ENCODE peak calls at places on chromosomes 7 and 10, in nine cellular contexts. One of them, this sample, is unnamed.

GRCh38 chr7:149642579-149642978 is 130.8 kb downstream of the ZNF467 start:
- DNase-seq in Calu3: no peak
- DNase-seq in mucosa of descending colon: no peak
- DNase-seq in heart left ventricle: no peak
- DNase-seq in A549: no peak
- DNase-seq in uterus: no peak
- DNase-seq in IMR-90: no peak
- DNase-seq in dorsolateral prefrontal cortex: no peak
- DNase-seq in CD4-positive, alpha-beta T cell: no peak
- DNase-seq in this sample: no peak

GRCh38 chr10:76456190-76456589 is 1024.8 kb downstream of the LRMDA start:
- DNase-seq in uterus: peak
- DNase-seq in heart left ventricle: peak
- DNase-seq in IMR-90: no peak
- DNase-seq in CD4-positive, alpha-beta T cell: no peak
- DNase-seq in mucosa of descending colon: no peak
- DNase-seq in Calu3: no peak
- DNase-seq in dorsolateral prefrontal cortex: no peak
- DNase-seq in A549: no peak
- DNase-seq in this sample: no peak

GRCh38 chr7:139105037-139105382 is 4.5 kb downstream of the ZC3HAV1 start:
- DNase-seq in CD4-positive, alpha-beta T cell: no peak
- DNase-seq in dorsolateral prefrontal cortex: no peak
- DNase-seq in Calu3: no peak
- DNase-seq in heart left ventricle: no peak
- DNase-seq in uterus: no peak
- DNase-seq in A549: no peak
- DNase-seq in mucosa of descending colon: no peak
- DNase-seq in IMR-90: no peak
- DNase-seq in this sample: no peak

GRCh38 chr10:585502-585901 is 104.0 kb downstream of the DIP2C start:
- DNase-seq in heart left ventricle: no peak
- DNase-seq in uterus: no peak
- DNase-seq in mucosa of descending colon: no peak
- DNase-seq in dorsolateral prefrontal cortex: no peak
- DNase-seq in IMR-90: no peak
- DNase-seq in Calu3: no peak
- DNase-seq in A549: no peak
- DNase-seq in CD4-positive, alpha-beta T cell: no peak
- DNase-seq in this sample: no peak

GRCh38 chr7:6209340-6209739 is 63.1 kb downstream of the CYTH3 start:
- DNase-seq in CD4-positive, alpha-beta T cell: no peak
- DNase-seq in mucosa of descending colon: no peak
- DNase-seq in A549: no peak
- DNase-seq in dorsolateral prefrontal cortex: no peak
- DNase-seq in Calu3: no peak
- DNase-seq in uterus: no peak
- DNase-seq in IMR-90: no peak
- DNase-seq in heart left ventricle: no peak
- DNase-seq in this sample: no peak

GRCh38 chr7:30308392-30308791 is 24.0 kb downstream of the ZNRF2 start:
- DNase-seq in dorsolateral prefrontal cortex: no peak
- DNase-seq in IMR-90: peak
- DNase-seq in heart left ventricle: no peak
- DNase-seq in mucosa of descending colon: no peak
- DNase-seq in CD4-positive, alpha-beta T cell: no peak
- DNase-seq in uterus: no peak
- DNase-seq in A549: no peak
- DNase-seq in Calu3: no peak
- DNase-seq in this sample: no peak

GRCh38 chr10:78626471-78626870 is 442.3 kb upstream of the ZMIZ1 start:
- DNase-seq in mucosa of descending colon: no peak
- DNase-seq in CD4-positive, alpha-beta T cell: no peak
- DNase-seq in uterus: no peak
- DNase-seq in dorsolateral prefrontal cortex: no peak
- DNase-seq in A549: no peak
- DNase-seq in Calu3: no peak
- DNase-seq in heart left ventricle: no peak
- DNase-seq in IMR-90: no peak
- DNase-seq in this sample: no peak

GRCh38 chr7:106730021-106730420 is 69.1 kb upstream of the CCDC71L start:
- DNase-seq in dorsolateral prefrontal cortex: no peak
- DNase-seq in mucosa of descending colon: no peak
- DNase-seq in Calu3: peak
- DNase-seq in heart left ventricle: no peak
- DNase-seq in A549: no peak
- DNase-seq in CD4-positive, alpha-beta T cell: no peak
- DNase-seq in uterus: no peak
- DNase-seq in IMR-90: no peak
- DNase-seq in this sample: no peak

GRCh38 chr10:103276251-103276936 is 544 bp upstream of the INA start:
- DNase-seq in dorsolateral prefrontal cortex: no peak
- DNase-seq in IMR-90: no peak
- DNase-seq in heart left ventricle: no peak
- DNase-seq in mucosa of descending colon: no peak
- DNase-seq in A549: no peak
- DNase-seq in CD4-positive, alpha-beta T cell: no peak
- DNase-seq in Calu3: no peak
- DNase-seq in uterus: no peak
- DNase-seq in this sample: peak

GRCh38 chr7:5557920-5558401 is 134.3 kb upstream of the TNRC18 start:
- DNase-seq in A549: no peak
- DNase-seq in CD4-positive, alpha-beta T cell: no peak
- DNase-seq in Calu3: peak
- DNase-seq in mucosa of descending colon: peak
- DNase-seq in IMR-90: peak
- DNase-seq in heart left ventricle: peak
- DNase-seq in uterus: peak
- DNase-seq in dorsolateral prefrontal cortex: no peak
- DNase-seq in this sample: no peak

DNA sequence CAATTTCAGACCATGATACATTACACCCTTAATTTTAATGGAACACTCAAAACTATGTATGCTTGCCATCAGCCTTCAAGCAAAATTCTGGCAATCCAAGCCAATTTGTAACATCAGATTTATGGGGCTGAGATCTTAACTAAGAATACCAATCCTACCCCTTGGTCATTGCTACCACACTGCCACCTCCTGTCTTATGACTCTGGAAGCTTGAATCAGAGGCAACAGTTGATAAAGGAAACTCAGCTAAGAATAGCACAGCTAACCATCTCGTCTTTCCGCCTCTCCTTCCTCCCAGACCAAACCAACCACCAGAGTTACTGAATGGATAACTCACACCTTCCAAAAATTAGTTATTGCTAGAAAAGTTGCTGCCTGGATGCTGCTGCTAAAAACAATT is 7.4 kb downstream of the IGF2BP3 start:
- DNase-seq in dorsolateral prefrontal cortex: no peak
- DNase-seq in uterus: no peak
- DNase-seq in A549: no peak
- DNase-seq in heart left ventricle: no peak
- DNase-seq in IMR-90: peak
- DNase-seq in mucosa of descending colon: no peak
- DNase-seq in Calu3: peak
- DNase-seq in CD4-positive, alpha-beta T cell: no peak
- DNase-seq in this sample: no peak
- TF ChIP-seq CTCF in dorsolateral prefrontal cortex: peak
- TF ChIP-seq CTCF in uterus: no peak
- TF ChIP-seq CTCF in A549: peak
- TF ChIP-seq CTCF in heart left ventricle: peak
- TF ChIP-seq CTCF in IMR-90: peak
- TF ChIP-seq CTCF in mucosa of descending colon: no peak
- TF ChIP-seq CTCF in Calu3: no peak
- TF ChIP-seq CTCF in CD4-positive, alpha-beta T cell: peak
- TF ChIP-seq CTCF in this sample: no peak

GRCh38 chr7:1022356-1022755 is 22.0 kb upstream of the GPR146 start:
- DNase-seq in IMR-90: no peak
- DNase-seq in Calu3: no peak
- DNase-seq in uterus: no peak
- DNase-seq in heart left ventricle: no peak
- DNase-seq in dorsolateral prefrontal cortex: no peak
- DNase-seq in A549: no peak
- DNase-seq in mucosa of descending colon: no peak
- DNase-seq in CD4-positive, alpha-beta T cell: no peak
- DNase-seq in this sample: no peak

GRCh38 chr7:1021366-1021765 is 23.0 kb upstream of the GPR146 start:
- DNase-seq in mucosa of descending colon: no peak
- DNase-seq in dorsolateral prefrontal cortex: no peak
- DNase-seq in IMR-90: no peak
- DNase-seq in Calu3: no peak
- DNase-seq in uterus: no peak
- DNase-seq in A549: no peak
- DNase-seq in heart left ventricle: no peak
- DNase-seq in CD4-positive, alpha-beta T cell: no peak
- DNase-seq in this sample: no peak

GRCh38 chr7:1021931-1022330 is 22.4 kb upstream of the GPR146 start:
- DNase-seq in mucosa of descending colon: peak
- DNase-seq in heart left ventricle: no peak
- DNase-seq in IMR-90: no peak
- DNase-seq in CD4-positive, alpha-beta T cell: no peak
- DNase-seq in Calu3: no peak
- DNase-seq in uterus: no peak
- DNase-seq in dorsolateral prefrontal cortex: no peak
- DNase-seq in A549: no peak
- DNase-seq in this sample: no peak

GRCh38 chr7:1019789-1020610 is 24.3 kb upstream of the GPR146 start:
- DNase-seq in Calu3: no peak
- DNase-seq in uterus: no peak
- DNase-seq in mucosa of descending colon: no peak
- DNase-seq in CD4-positive, alpha-beta T cell: no peak
- DNase-seq in dorsolateral prefrontal cortex: no peak
- DNase-seq in IMR-90: no peak
- DNase-seq in heart left ventricle: no peak
- DNase-seq in A549: no peak
- DNase-seq in this sample: no peak

GRCh38 chr7:1020849-1021251 is 23.5 kb upstream of the GPR146 start:
- DNase-seq in dorsolateral prefrontal cortex: no peak
- DNase-seq in CD4-positive, alpha-beta T cell: no peak
- DNase-seq in uterus: no peak
- DNase-seq in Calu3: no peak
- DNase-seq in mucosa of descending colon: peak
- DNase-seq in IMR-90: no peak
- DNase-seq in heart left ventricle: no peak
- DNase-seq in A549: no peak
- DNase-seq in this sample: no peak
- TF ChIP-seq CTCF in dorsolateral prefrontal cortex: no peak
- TF ChIP-seq CTCF in CD4-positive, alpha-beta T cell: no peak
- TF ChIP-seq CTCF in uterus: no peak
- TF ChIP-seq CTCF in Calu3: no peak
- TF ChIP-seq CTCF in mucosa of descending colon: no peak
- TF ChIP-seq CTCF in IMR-90: no peak
- TF ChIP-seq CTCF in heart left ventricle: no peak
- TF ChIP-seq CTCF in A549: peak
- TF ChIP-seq CTCF in this sample: no peak

DNA sequence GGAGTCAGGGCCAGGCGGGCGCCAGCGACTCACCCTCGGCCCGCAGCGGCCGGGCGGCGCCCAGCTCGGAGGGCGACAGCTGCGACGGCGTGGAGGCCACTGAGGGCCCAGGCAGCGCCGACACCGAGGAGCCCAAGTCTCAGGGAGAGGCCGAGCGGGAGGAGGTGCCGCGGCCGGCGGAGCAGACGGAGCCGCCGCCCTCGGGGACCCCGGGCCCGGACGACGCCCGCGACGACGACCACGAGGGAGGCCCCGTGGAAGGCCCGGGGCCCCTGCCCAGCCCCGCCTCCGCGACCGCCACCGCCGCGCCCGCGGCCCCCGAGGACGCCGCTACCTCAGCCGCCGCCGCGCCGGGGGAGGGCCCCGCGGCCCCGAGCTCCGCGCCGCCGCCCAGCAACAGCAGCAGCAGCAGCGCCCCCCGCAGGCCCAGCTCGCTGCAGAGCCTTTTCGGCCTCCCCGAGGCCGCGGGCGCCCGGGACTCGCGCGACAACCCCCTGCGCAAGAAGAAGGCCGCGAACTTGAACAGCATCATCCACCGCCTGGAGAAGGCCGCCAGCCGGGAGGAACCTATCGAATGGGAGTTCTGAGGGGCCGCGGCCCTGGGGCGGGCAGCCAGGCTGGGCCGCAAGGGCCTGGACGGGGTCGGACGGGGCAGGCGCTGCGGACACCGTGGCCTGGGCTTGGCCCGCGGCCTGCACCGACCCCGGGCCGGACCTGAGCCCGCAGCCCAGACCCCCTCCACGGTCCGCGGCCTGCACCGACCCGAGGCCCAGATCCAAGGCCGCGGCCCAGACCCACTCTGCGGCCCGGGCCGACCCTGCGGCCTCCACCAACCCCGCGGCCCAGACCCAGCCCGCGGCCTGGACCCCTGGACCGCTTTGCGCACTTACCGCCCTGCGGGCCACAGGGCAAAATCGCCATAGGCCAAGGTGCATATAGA is 37.9 kb upstream of the SH2B2 start:
- DNase-seq in heart left ventricle: no peak
- DNase-seq in IMR-90: no peak
- DNase-seq in mucosa of descending colon: no peak
- DNase-seq in Calu3: no peak
- DNase-seq in A549: no peak
- DNase-seq in uterus: no peak
- DNase-seq in CD4-positive, alpha-beta T cell: no peak
- DNase-seq in dorsolateral prefrontal cortex: no peak
- DNase-seq in this sample: no peak
- TF ChIP-seq CTCF in heart left ventricle: no peak
- TF ChIP-seq CTCF in IMR-90: no peak
- TF ChIP-seq CTCF in mucosa of descending colon: no peak
- TF ChIP-seq CTCF in Calu3: no peak
- TF ChIP-seq CTCF in A549: no peak
- TF ChIP-seq CTCF in uterus: no peak
- TF ChIP-seq CTCF in CD4-positive, alpha-beta T cell: no peak
- TF ChIP-seq CTCF in dorsolateral prefrontal cortex: no peak
- TF ChIP-seq CTCF in this sample: no peak

GRCh38 chr7:96676901-96677300 is 32.7 kb downstream of the SEM1 start:
- DNase-seq in dorsolateral prefrontal cortex: no peak
- DNase-seq in A549: no peak
- DNase-seq in CD4-positive, alpha-beta T cell: no peak
- DNase-seq in mucosa of descending colon: no peak
- DNase-seq in Calu3: no peak
- DNase-seq in heart left ventricle: no peak
- DNase-seq in IMR-90: no peak
- DNase-seq in uterus: no peak
- DNase-seq in this sample: no peak

GRCh38 chr7:96675548-96675947 is 34.1 kb downstream of the SEM1 start:
- DNase-seq in CD4-positive, alpha-beta T cell: no peak
- DNase-seq in IMR-90: no peak
- DNase-seq in heart left ventricle: no peak
- DNase-seq in uterus: no peak
- DNase-seq in A549: no peak
- DNase-seq in Calu3: no peak
- DNase-seq in dorsolateral prefrontal cortex: no peak
- DNase-seq in mucosa of descending colon: no peak
- DNase-seq in this sample: peak

GRCh38 chr7:96674565-96674964 is 35.1 kb downstream of the SEM1 start:
- DNase-seq in dorsolateral prefrontal cortex: no peak
- DNase-seq in heart left ventricle: no peak
- DNase-seq in mucosa of descending colon: no peak
- DNase-seq in Calu3: no peak
- DNase-seq in uterus: no peak
- DNase-seq in IMR-90: no peak
- DNase-seq in CD4-positive, alpha-beta T cell: no peak
- DNase-seq in A549: no peak
- DNase-seq in this sample: no peak

GRCh38 chr7:96685353-96685752 is 24.3 kb downstream of the SEM1 start:
- DNase-seq in A549: no peak
- DNase-seq in CD4-positive, alpha-beta T cell: no peak
- DNase-seq in mucosa of descending colon: no peak
- DNase-seq in uterus: no peak
- DNase-seq in dorsolateral prefrontal cortex: no peak
- DNase-seq in heart left ventricle: no peak
- DNase-seq in Calu3: no peak
- DNase-seq in IMR-90: no peak
- DNase-seq in this sample: no peak

GRCh38 chr7:96679886-96680285 is 29.8 kb downstream of the SEM1 start:
- DNase-seq in dorsolateral prefrontal cortex: no peak
- DNase-seq in uterus: no peak
- DNase-seq in heart left ventricle: no peak
- DNase-seq in CD4-positive, alpha-beta T cell: no peak
- DNase-seq in Calu3: no peak
- DNase-seq in A549: no peak
- DNase-seq in mucosa of descending colon: no peak
- DNase-seq in IMR-90: no peak
- DNase-seq in this sample: no peak
- TF ChIP-seq CTCF in dorsolateral prefrontal cortex: no peak
- TF ChIP-seq CTCF in uterus: no peak
- TF ChIP-seq CTCF in heart left ventricle: no peak
- TF ChIP-seq CTCF in CD4-positive, alpha-beta T cell: no peak
- TF ChIP-seq CTCF in Calu3: no peak
- TF ChIP-seq CTCF in A549: no peak
- TF ChIP-seq CTCF in mucosa of descending colon: no peak
- TF ChIP-seq CTCF in IMR-90: no peak
- TF ChIP-seq CTCF in this sample: no peak